ENCODE peak calls at places on chromosomes 6 and 20, in eight cellular contexts. S is RPMI8226; Q is activated CD4-positive, alpha-beta T cell treated with anti-CD3 and anti-CD28 coated beads, Interleukin-2, amount 10 ng/mL, durations not matched to agents 7 days and 5 days; G is stimulated activated CD8-positive, alpha-beta memory T cell treated with anti-CD3 and anti-CD28 coated beads, Interleukin-7, amount 100 ng/mL, for 48 hours; W is NCI-H1092 treated with DMSO at 0.1 percent for 48 hours; F is right atrium auricular region; O is activated CD8-positive, alpha-beta memory T cell treated with anti-CD3 and anti-CD28 coated beads, Interleukin-2, amount 10 ng/mL, durations not matched to agents 7 days and 5 days; E is brain microvascular endothelial cell. T is an unnamed sample.

GRCh38 chr20:49287555-49288249 is 9.8 kb upstream of the ZNFX1 start:
- DNase-seq in S (no peak), Q (no peak), G (no peak), W (no peak), F (no peak), O (no peak), E (no peak), T (no peak)

GRCh38 chr6:140867336-140867735 is 1265.4 kb upstream of the GJE1 start:
- DNase-seq in S (no peak), Q (no peak), G (no peak), W (no peak), F (no peak), O (no peak), E (no peak), T (no peak)

GRCh38 chr20:62824476-62825287 is 7.8 kb downstream of the COL9A3 start:
- DNase-seq in S (peak; percentile 81), Q (peak; percentile 52), G (no peak), W (peak; percentile 31), F (no peak), O (no peak), E (no peak), T (no peak)

GRCh38 chr6:44009425-44010321 is 117.6 kb downstream of the MRPL14 start:
- DNase-seq in S (peak; percentile 77), Q (no peak), G (no peak), W (peak; percentile 10), F (no peak), O (no peak), E (no peak), T (no peak)

GRCh38 chr6:170473226-170473789 is 79.8 kb downstream of the PSMB1 start:
- DNase-seq in S (peak; percentile 1), Q (no peak), G (no peak), W (peak; percentile 56), F (no peak), O (no peak), E (no peak), T (no peak)

GRCh38 chr6:151437401-151437800 is 14.5 kb downstream of the RMND1 start:
- DNase-seq in S (no peak), Q (no peak), G (no peak), W (no peak), F (no peak), O (no peak), E (no peak), T (no peak)

GRCh38 chr6:43937236-43938177 is 167.5 kb downstream of the VEGFA start:
- DNase-seq in S (no peak), Q (no peak), G (no peak), W (no peak), F (no peak), O (no peak), E (no peak), T (no peak)

GRCh38 chr6:131597448-131597847 is 24.4 kb downstream of the ARG1 start:
- DNase-seq in S (no peak), Q (no peak), G (no peak), W (no peak), F (no peak), O (no peak), E (no peak), T (no peak)

GRCh38 chr6:128316258-128316952 is 204.0 kb downstream of the PTPRK start:
- DNase-seq in S (no peak), Q (no peak), G (no peak), W (no peak), F (no peak), O (no peak), E (no peak), T (no peak)

GRCh38 chr6:143215785-143216184 is 155.1 kb downstream of the AIG1 start:
- DNase-seq in S (no peak), Q (no peak), G (no peak), W (no peak), F (no peak), O (no peak), E (no peak), T (no peak)

GRCh38 chr20:63665708-63666107 is 7.6 kb downstream of the RTEL1 start:
- DNase-seq in S (no peak), Q (no peak), G (no peak), W (no peak), F (no peak), O (no peak), E (no peak), T (no peak)

GRCh38 chr6:79719248-79719975 is 88.3 kb downstream of the SH3BGRL2 start:
- DNase-seq in S (no peak), Q (no peak), G (no peak), W (no peak), F (no peak), O (no peak), E (peak; percentile 59), T (no peak)

GRCh38 chr6:124193132-124193531 is 389.5 kb downstream of the NKAIN2 start:
- DNase-seq in S (no peak), Q (no peak), G (no peak), W (no peak), F (no peak), O (no peak), E (no peak), T (peak; percentile 47)

GRCh38 chr6:152204584-152204983 is 397.1 kb downstream of the ESR1 start:
- DNase-seq in S (no peak), Q (no peak), G (no peak), W (no peak), F (no peak), O (no peak), E (no peak), T (no peak)

GRCh38 chr20:40607927-40608326 is 81.1 kb downstream of the MAFB start:
- DNase-seq in S (no peak), Q (no peak), G (no peak), W (no peak), F (no peak), O (no peak), E (no peak), T (no peak)

GRCh38 chr6:113591896-113592827 is 265.0 kb upstream of the MARCKS start:
- DNase-seq in S (peak; percentile 47), Q (no peak), G (no peak), W (peak; percentile 42), F (no peak), O (no peak), E (no peak), T (no peak)

GRCh38 chr6:105691064-105691463 is 288.2 kb upstream of the PREP start:
- DNase-seq in S (no peak), Q (no peak), G (no peak), W (no peak), F (no peak), O (no peak), E (no peak), T (no peak)

GRCh38 chr20:14963262-14963663 is 625.9 kb upstream of the FLRT3 start:
- DNase-seq in S (no peak), Q (no peak), G (no peak), W (no peak), F (no peak), O (no peak), E (peak; percentile 23), T (no peak)